ENCODE peak calls at places on chromosomes 4 and X, in ten cellular contexts. J is neural progenitor cell, B is fibroblast of pulmonary artery, U is ovary, F is testis, L is OCI-LY7, R is fibroblast of lung, X is AG09309, S is heart right ventricle, P is body of pancreas. K is an unnamed sample.

GRCh38 chr4:48698029-48698901 is 81.8 kb downstream of the FRYL start:
- DNase-seq in J (peak; percentile 15), B (peak; percentile 95), U (peak; percentile 52), F (peak; percentile 79), L (no peak), R (peak; percentile 89), X (peak; percentile 45), S (peak; percentile 63), P (peak; percentile 57), K (peak; percentile 92)

GRCh38 chrX:136647969-136648368 is at the start of gene CD40LG:
- DNase-seq in J (no peak), B (no peak), U (no peak), F (no peak), L (no peak), R (no peak), X (no peak), S (no peak), P (no peak), K (no peak)

GRCh38 chr4:93187441-93187840 is 641.1 kb upstream of the ATOH1 start:
- DNase-seq in J (no peak), B (no peak), U (no peak), F (no peak), L (no peak), R (no peak), X (no peak), S (no peak), P (no peak), K (no peak)

GRCh38 chrX:66677430-66677829 is 38.6 kb upstream of the EDA2R start:
- DNase-seq in J (no peak), B (peak; percentile 81), U (no peak), F (no peak), L (no peak), R (peak; percentile 39), X (no peak), S (no peak), P (no peak), K (peak; percentile 59)

GRCh38 chr4:114400531-114400930 is 198.1 kb upstream of the UGT8 start:
- DNase-seq in J (no peak), B (no peak), U (no peak), F (no peak), L (no peak), R (peak; percentile 12), X (no peak), S (no peak), P (no peak), K (no peak)

GRCh38 chr4:71814433-71814832 is 30.6 kb upstream of the GC start:
- DNase-seq in J (peak; percentile 35), B (no peak), U (no peak), F (no peak), L (no peak), R (no peak), X (no peak), S (no peak), P (no peak), K (no peak)

GRCh38 chr4:173243321-173243720 is 74.7 kb downstream of the GALNT7 start:
- DNase-seq in J (no peak), B (peak; percentile 55), U (no peak), F (no peak), L (no peak), R (peak; percentile 87), X (peak; percentile 44), S (no peak), P (no peak), K (peak; percentile 33)

GRCh38 chr4:5982156-5982973 is 35.9 kb downstream of the C4orf50 start:
- DNase-seq in J (no peak), B (no peak), U (no peak), F (no peak), L (no peak), R (no peak), X (no peak), S (no peak), P (no peak), K (no peak)

GRCh38 chr4:36823199-36823967 is 421.2 kb upstream of the NWD2 start:
- DNase-seq in J (no peak), B (no peak), U (peak; percentile 11), F (no peak), L (no peak), R (peak; percentile 2), X (no peak), S (no peak), P (no peak), K (no peak)

GRCh38 chr4:22430626-22431025 is 85.2 kb downstream of the ADGRA3 start:
- DNase-seq in J (no peak), B (no peak), U (no peak), F (no peak), L (no peak), R (no peak), X (no peak), S (no peak), P (no peak), K (no peak)

GRCh38 chr4:22435652-22436051 is 80.2 kb downstream of the ADGRA3 start:
- DNase-seq in J (no peak), B (no peak), U (no peak), F (no peak), L (no peak), R (no peak), X (no peak), S (no peak), P (no peak), K (no peak)

GRCh38 chr4:22439947-22440346 is 75.9 kb downstream of the ADGRA3 start:
- DNase-seq in J (no peak), B (no peak), U (no peak), F (no peak), L (no peak), R (no peak), X (no peak), S (no peak), P (no peak), K (no peak)

DNA sequence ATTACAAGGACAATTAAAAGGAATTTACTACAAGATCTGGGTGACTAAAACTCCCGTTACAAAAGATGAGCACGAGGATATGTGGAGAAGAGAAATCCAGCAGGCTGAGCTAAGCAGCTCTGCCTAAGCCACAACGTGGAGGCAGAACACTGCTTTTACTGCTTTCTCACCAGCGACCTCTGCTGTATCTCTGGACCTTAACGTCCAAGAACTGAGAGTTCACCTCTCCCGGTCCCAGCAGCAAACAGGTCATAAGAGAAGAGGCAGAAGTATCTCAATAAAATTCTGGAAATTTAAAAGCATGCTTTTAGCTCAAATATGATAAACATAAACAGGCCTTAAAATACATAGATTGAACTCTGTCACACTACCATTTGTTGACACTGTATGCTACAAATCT is 81.0 kb downstream of the ADGRA3 start:
- DNase-seq in J (peak; percentile 75), B (peak; percentile 70), U (no peak), F (peak; percentile 54), L (peak; percentile 11), R (peak; percentile 63), X (peak; percentile 10), S (peak; percentile 23), P (peak; percentile 29), K (peak; percentile 62)
- TF ChIP-seq CTCF in J (peak; percentile 57), B (peak; percentile 71), U (no peak), F (peak; percentile 16), L (peak; percentile 59), R (peak; percentile 49), X (peak; percentile 56), S (peak; percentile 56), P (peak; percentile 23), K (peak; percentile 61)

DNA sequence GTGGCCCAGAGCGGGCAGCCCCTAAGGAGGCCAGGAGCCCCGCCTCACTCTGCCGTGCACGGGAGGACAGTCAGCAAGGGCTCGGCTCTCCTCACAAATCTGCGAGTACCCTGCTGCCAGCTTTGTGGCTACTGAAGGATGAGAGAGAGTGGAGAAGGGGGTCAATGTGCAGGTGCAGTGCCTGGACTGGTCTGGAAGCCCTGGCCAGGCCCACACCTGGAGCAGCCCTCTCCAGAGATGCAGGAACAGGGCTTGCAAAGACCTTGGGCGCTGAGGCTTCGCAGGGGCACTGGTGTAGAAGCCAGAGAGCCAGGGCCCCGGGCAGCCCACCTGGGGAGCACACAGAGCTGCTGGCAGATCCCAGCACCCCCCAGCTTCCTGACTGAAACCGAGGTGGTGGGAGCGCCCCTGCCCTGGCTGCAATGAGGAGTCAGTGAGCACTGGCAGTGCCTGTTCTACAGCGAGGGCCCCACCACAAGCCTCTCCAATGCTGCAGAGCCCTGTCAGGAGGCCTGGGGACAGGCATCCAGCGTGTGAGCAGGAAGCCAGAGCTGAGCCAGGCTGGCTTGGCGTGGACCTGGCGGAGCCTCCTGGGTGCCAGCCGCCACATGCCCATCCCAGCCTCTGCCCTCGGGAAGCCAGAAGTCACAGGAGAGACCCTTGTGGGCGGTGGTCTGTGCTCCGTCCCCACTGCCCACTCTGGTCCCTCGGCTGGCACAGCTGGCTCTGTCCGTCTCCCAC is 3.9 kb downstream of the SPON2 start:
- DNase-seq in J (no peak), B (no peak), U (no peak), F (no peak), L (no peak), R (no peak), X (no peak), S (no peak), P (no peak), K (no peak)
- H3K4me3 ChIP-seq in J (no peak overlapping the region), B (no peak overlapping the region), U (no peak overlapping the region), F (no peak overlapping the region), L (peak overlapping the region; percentile 75), R (no peak overlapping the region), X (no peak overlapping the region), S (no peak overlapping the region), P (no peak overlapping the region), K (no peak overlapping the region)

DNA sequence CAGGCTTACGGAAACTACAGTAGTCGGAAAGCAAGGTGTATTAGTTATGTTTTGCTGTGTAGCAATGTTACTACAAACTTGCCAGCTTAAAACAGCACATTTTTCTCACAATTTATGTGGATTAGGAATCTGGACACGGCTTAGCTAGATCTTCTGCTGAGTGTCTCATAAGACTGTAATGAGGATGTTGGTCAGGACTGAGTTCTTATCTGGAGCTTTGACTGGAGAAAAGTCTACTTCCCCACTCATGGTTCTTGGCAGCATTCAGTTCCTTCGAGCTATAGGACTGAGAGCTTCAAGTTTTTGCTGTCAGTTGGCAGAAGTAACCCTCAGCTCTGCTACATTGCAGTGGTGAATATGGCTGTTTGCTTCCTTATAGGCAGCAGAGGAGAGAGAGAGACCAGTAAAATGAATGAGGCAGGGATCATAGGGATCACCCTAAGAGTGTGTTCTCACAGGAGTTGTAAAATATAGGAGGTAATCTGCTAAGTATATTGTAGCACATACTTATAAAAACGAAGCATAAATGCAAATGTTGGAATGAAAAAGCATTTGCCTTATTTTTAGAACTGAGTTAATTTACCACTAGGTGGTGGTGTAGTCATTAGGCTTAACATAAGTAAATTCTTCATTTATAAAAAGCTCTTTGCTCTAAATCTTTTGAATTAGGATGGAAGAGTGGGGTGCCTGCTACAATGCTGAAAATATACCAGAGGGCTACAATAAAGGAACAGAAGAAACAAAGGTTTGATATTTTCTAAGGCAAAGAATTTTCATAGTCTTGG is 38.6 kb downstream of the ALG13 start:
- DNase-seq in J (no peak), B (peak; percentile 14), U (no peak), F (no peak), L (peak; percentile 2), R (peak; percentile 48), X (no peak), S (no peak), P (no peak), K (peak; percentile 51)
- TF ChIP-seq CTCF in J (peak; percentile 58), B (peak; percentile 17), U (no peak), F (no peak), L (peak; percentile 68), R (no peak), X (peak; percentile 32), S (peak; percentile 41), P (peak; percentile 18), K (no peak)

GRCh38 chr4:118012142-118012541 is 22.1 kb upstream of the NDST3 start:
- DNase-seq in J (no peak), B (no peak), U (no peak), F (no peak), L (no peak), R (peak; percentile 6), X (no peak), S (no peak), P (no peak), K (no peak)

GRCh38 chr4:118018381-118018780 is 15.9 kb upstream of the NDST3 start:
- DNase-seq in J (no peak), B (no peak), U (no peak), F (no peak), L (no peak), R (no peak), X (no peak), S (no peak), P (no peak), K (no peak)

GRCh38 chr4:118014831-118015230 is 19.5 kb upstream of the NDST3 start:
- DNase-seq in J (no peak), B (no peak), U (no peak), F (no peak), L (no peak), R (no peak), X (no peak), S (no peak), P (no peak), K (no peak)
- H3K4me3 ChIP-seq in J (no peak overlapping the region), B (no peak overlapping the region), U (no peak overlapping the region), F (no peak overlapping the region), L (no peak overlapping the region), R (no peak overlapping the region), X (no peak overlapping the region), S (no peak overlapping the region), P (no peak overlapping the region), K (no peak overlapping the region)